ENCODE peak calls at places on chromosomes 5 and 9, in four cellular contexts. N is SHP77, W is head of caudate nucleus, B is SIG-M5. T is an unnamed sample.

GRCh38 chr9:72960446-72960845 is 7.6 kb upstream of the ALDH1A1 start:
- DNase-seq in N (no peak), W (no peak), B (no peak), T (no peak)

GRCh38 chr9:95433096-95433852 is 83.5 kb downstream of the PTCH1 start:
- DNase-seq in N (no peak), W (no peak), B (no peak), T (no peak)

GRCh38 chr9:126545116-126545515 is 68.6 kb upstream of the LMX1B start:
- DNase-seq in N (no peak), W (no peak), B (no peak), T (no peak)

GRCh38 chr9:38160613-38161215 is 91.7 kb upstream of the SHB start:
- DNase-seq in N (peak), W (peak), B (no peak), T (peak)

GRCh38 chr9:69697475-69697874 is 25.3 kb upstream of the APBA1 start:
- DNase-seq in N (no peak), W (no peak), B (no peak), T (no peak)

GRCh38 chr5:159263569-159263905 is 447 bp downstream of the UBLCP1 start:
- DNase-seq in N (no peak), W (no peak), B (no peak), T (no peak)

GRCh38 chr9:136056546-136057235 is 38.4 kb downstream of the NACC2 start:
- DNase-seq in N (no peak), W (no peak), B (no peak), T (no peak)

GRCh38 chr5:60835554-60835953 is 8.5 kb downstream of the ELOVL7 start:
- DNase-seq in N (no peak), W (no peak), B (no peak), T (no peak)

GRCh38 chr9:72537011-72537545 is 15.7 kb downstream of the TMC1 start:
- DNase-seq in N (no peak), W (no peak), B (no peak), T (no peak)

GRCh38 chr5:159567461-159567860 is 237.2 kb upstream of the IL12B start:
- DNase-seq in N (no peak), W (no peak), B (no peak), T (no peak)

GRCh38 chr5:123719004-123719403 is 207.0 kb downstream of the CSNK1G3 start:
- DNase-seq in N (no peak), W (no peak), B (no peak), T (no peak)

GRCh38 chr5:115336201-115336720 is 39.8 kb upstream of the CCDC112 start:
- DNase-seq in N (no peak), W (no peak), B (no peak), T (no peak)

GRCh38 chr5:83724001-83724400 is 3.3 kb upstream of the HAPLN1 start:
- DNase-seq in N (no peak), W (no peak), B (no peak), T (no peak)

GRCh38 chr5:141559481-141559880 is 59.3 kb downstream of the DIAPH1 start:
- DNase-seq in N (no peak), W (no peak), B (no peak), T (no peak)

GRCh38 chr9:82117025-82117424 is 128.5 kb downstream of the SPATA31D1 start:
- DNase-seq in N (no peak), W (no peak), B (no peak), T (no peak)

GRCh38 chr9:82584349-82584846 is 478.5 kb downstream of the RASEF start:
- DNase-seq in N (no peak), W (no peak), B (no peak), T (no peak)

GRCh38 chr5:87243161-87243877 is 24.4 kb upstream of the RASA1 start:
- DNase-seq in N (no peak), W (no peak), B (peak), T (peak)

GRCh38 chr5:33241826-33242225 is 198.9 kb upstream of the TARS1 start:
- DNase-seq in N (no peak), W (no peak), B (no peak), T (peak)

GRCh38 chr9:35272989-35273388 is 111.2 kb downstream of the UNC13B start:
- DNase-seq in N (no peak), W (no peak), B (no peak), T (no peak)

GRCh38 chr5:175814676-175815075 is 56.7 kb upstream of the CPLX2 start:
- DNase-seq in N (no peak), W (peak), B (no peak), T (no peak)

GRCh38 chr9:134089972-134090371 is 22.1 kb upstream of the BRD3 start:
- DNase-seq in N (no peak), W (no peak), B (no peak), T (no peak)

GRCh38 chr9:105195259-105195658 is 49.2 kb upstream of the SLC44A1 start:
- DNase-seq in N (no peak), W (no peak), B (no peak), T (no peak)

GRCh38 chr5:88583471-88583870 is 299.5 kb downstream of the MEF2C start:
- DNase-seq in N (no peak), W (no peak), B (no peak), T (no peak)

T was measured in HL-60.